ENCODE peak calls at places on chromosomes 5 and 9, in four cellular contexts. X is fibroblast of lung; G is dorsolateral prefrontal cortex; T is CD4-positive, alpha-beta memory T cell. R is an unnamed sample. For H3K27me3, the result is how much of the 10 kb centered on the place peaks cover.

GRCh38 chr5:91119265-91119664 is 263.9 kb downstream of the ARRDC3 start:
- DNase-seq in X (no peak), G (no peak), T (no peak), R (no peak)

GRCh38 chr5:1504617-1505016 is 19.1 kb downstream of the LPCAT1 start:
- DNase-seq in X (no peak), G (no peak), T (no peak), R (no peak)

GRCh38 chr9:90970603-90971002 is 169.0 kb downstream of the SYK start:
- DNase-seq in X (no peak), G (no peak), T (no peak), R (no peak)

GRCh38 chr5:125298711-125299379 is 552.4 kb upstream of the ZNF608 start:
- DNase-seq in X (no peak), G (no peak), T (no peak), R (no peak)

GRCh38 chr9:34994429-34995287 is 5.1 kb downstream of the DNAJB5 start:
- DNase-seq in X (peak), G (no peak), T (no peak), R (no peak)

GRCh38 chr5:81161012-81161601 is 72.0 kb upstream of the CKMT2 start:
- DNase-seq in X (no peak), G (no peak), T (no peak), R (no peak)

GRCh38 chr5:157596449-157596848 is 20.9 kb upstream of the ADAM19 start:
- DNase-seq in X (no peak), G (no peak), T (no peak), R (no peak)

GRCh38 chr5:95471922-95472321 is 80.8 kb downstream of the FAM81B start:
- DNase-seq in X (peak), G (no peak), T (no peak), R (no peak)

GRCh38 chr9:126671381-126671831 is 57.7 kb downstream of the LMX1B start:
- DNase-seq in X (no peak), G (no peak), T (no peak), R (no peak)

GRCh38 chr9:91758491-91758981 is 191.5 kb downstream of the ROR2 start:
- DNase-seq in X (peak), G (no peak), T (no peak), R (no peak)

GRCh38 chr9:135787317-135787716 is 85.3 kb downstream of the KCNT1 start:
- DNase-seq in X (no peak), G (no peak), T (no peak), R (no peak)

GRCh38 chr9:135785013-135785575 is 83.1 kb downstream of the KCNT1 start:
- DNase-seq in X (no peak), G (no peak), T (no peak), R (no peak)

GRCh38 chr9:135787776-135788575 is 86.0 kb downstream of the KCNT1 start:
- DNase-seq in X (no peak), G (no peak), T (no peak), R (no peak)

GRCh38 chr9:135788576-135789300 is 86.8 kb downstream of the KCNT1 start:
- DNase-seq in X (no peak), G (no peak), T (no peak), R (no peak)

GRCh38 chr9:135786146-135786690 is 84.2 kb downstream of the KCNT1 start:
- DNase-seq in X (no peak), G (no peak), T (no peak), R (no peak)
- H3K27me3 ChIP-seq in X (under half), G (under half), T (under half), R (under half)

GRCh38 chr5:78591972-78592700 is 56.4 kb downstream of the LHFPL2 start:
- DNase-seq in X (no peak), G (no peak), T (no peak), R (no peak)
- H3K27ac ChIP-seq in X (peak), G (peak), T (no peak), R (no peak)

DNA sequence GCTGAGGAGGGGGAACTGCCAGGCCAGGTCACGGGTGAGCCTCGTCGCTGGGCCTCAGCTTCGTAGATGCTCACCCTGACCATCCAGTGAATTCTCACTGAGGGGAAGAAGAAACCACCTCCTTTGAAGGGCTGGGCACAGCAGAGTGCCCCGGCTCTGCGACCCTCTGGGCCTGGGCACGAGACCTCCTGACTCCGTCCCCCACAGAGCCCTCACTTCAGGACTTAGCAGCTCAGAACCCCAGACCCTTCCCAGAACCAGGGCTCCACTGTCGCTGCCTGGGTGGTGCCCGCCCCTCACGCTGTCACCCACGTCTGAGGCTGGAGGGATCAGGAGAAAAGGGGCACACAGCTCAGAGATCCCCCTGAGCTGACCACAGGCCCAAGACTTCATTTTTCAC is 34.3 kb upstream of the TMEM250 start:
- DNase-seq in X (no peak), G (no peak), T (no peak), R (no peak)
- H3K27me3 ChIP-seq in X (under half), G (under half), T (under half), R (under half)

GRCh38 chr5:145536133-145536532 is 299.0 kb downstream of the PRELID2 start:
- DNase-seq in X (peak), G (no peak), T (no peak), R (no peak)

DNA sequence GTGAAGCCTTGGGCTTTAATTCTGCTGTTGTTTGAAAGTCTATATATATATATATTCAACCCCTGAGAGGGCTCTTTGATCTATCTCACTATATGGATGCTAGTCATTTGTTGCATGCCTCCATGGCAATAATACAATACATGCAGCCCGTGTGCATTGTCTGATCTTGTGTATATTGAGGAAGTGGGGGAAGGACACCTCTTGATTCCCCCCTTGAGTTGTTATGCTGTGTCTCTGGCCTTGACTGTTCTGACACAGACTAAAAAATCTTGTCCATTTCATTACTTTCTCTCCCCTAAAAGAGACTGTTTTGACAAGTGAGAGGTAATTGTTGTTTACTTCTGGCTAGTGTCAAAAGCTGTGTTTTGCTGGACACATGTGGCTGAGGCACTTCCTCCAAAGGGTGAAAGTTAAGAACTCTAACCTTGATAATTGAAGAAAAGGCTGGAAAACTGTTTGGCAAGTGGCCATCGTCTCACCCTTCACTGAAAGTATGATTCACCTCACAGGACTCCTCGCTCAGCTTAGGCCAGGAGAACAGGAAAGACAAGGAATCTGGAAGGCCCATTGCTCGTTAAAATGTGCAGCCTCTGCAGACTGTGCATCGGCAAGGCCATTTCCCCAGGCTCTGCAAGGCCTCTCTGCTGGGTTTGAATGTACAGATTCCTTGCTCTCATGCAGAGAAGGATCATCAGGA is 304.0 kb downstream of the PRELID2 start:
- DNase-seq in X (peak), G (no peak), T (no peak), R (no peak)
- H3K27ac ChIP-seq in X (no peak), G (no peak), T (no peak), R (no peak)

GRCh38 chr5:169283887-169284286 is 17.1 kb downstream of the SLIT3 start:
- DNase-seq in X (no peak), G (no peak), T (no peak), R (no peak)

GRCh38 chr5:169280696-169281095 is 20.2 kb downstream of the SLIT3 start:
- DNase-seq in X (no peak), G (no peak), T (no peak), R (no peak)

GRCh38 chr5:169280286-169280685 is 20.7 kb downstream of the SLIT3 start:
- DNase-seq in X (no peak), G (peak), T (no peak), R (no peak)

GRCh38 chr5:169281625-169282024 is 19.3 kb downstream of the SLIT3 start:
- DNase-seq in X (no peak), G (no peak), T (no peak), R (no peak)

GRCh38 chr5:169279125-169279524 is 21.8 kb downstream of the SLIT3 start:
- DNase-seq in X (no peak), G (no peak), T (no peak), R (no peak)
- H3K27me3 ChIP-seq in X (under half), G (under half), T (under half), R (under half)

GRCh38 chr5:160555836-160556660 is 134.4 kb downstream of the PTTG1 start:
- DNase-seq in X (no peak), G (no peak), T (no peak), R (no peak)
- H3K27ac ChIP-seq in X (no peak), G (no peak), T (no peak), R (no peak)